ENCODE peak calls at places on chromosomes 3 and 15, in nine cellular contexts. B, C, Q, W, K, E, T, L and U are unnamed samples.

GRCh38 chr3:30476373-30477082 is 129.9 kb upstream of the TGFBR2 start:
- DNase-seq in B (peak; percentile 62), C (no peak), Q (no peak), W (no peak), K (no peak), E (no peak), T (no peak), L (no peak), U (no peak)

GRCh38 chr3:170100937-170101336 is 63.1 kb downstream of the GPR160 start:
- DNase-seq in B (no peak), C (no peak), Q (no peak), W (no peak), K (no peak), E (no peak), T (no peak), L (no peak), U (no peak)

GRCh38 chr15:35445891-35446290 is 100.1 kb downstream of the DPH6 start:
- DNase-seq in B (peak; percentile 59), C (no peak), Q (no peak), W (no peak), K (no peak), E (no peak), T (no peak), L (no peak), U (no peak)

GRCh38 chr3:23492057-23492456 is 288.9 kb downstream of the UBE2E2 start:
- DNase-seq in B (no peak), C (no peak), Q (no peak), W (no peak), K (no peak), E (no peak), T (no peak), L (no peak), U (no peak)

GRCh38 chr15:92164327-92165000 is 229.2 kb upstream of the ST8SIA2 start:
- DNase-seq in B (peak; percentile 20), C (peak; percentile 71), Q (no peak), W (no peak), K (peak; percentile 33), E (no peak), T (no peak), L (no peak), U (no peak)

GRCh38 chr3:59326246-59327024 is 276.6 kb upstream of the CFAP20DC start:
- DNase-seq in B (no peak), C (peak; percentile 13), Q (no peak), W (peak; percentile 2), K (no peak), E (no peak), T (no peak), L (no peak), U (no peak)

GRCh38 chr3:159604151-159604581 is 384.5 kb upstream of the IL12A start:
- DNase-seq in B (peak; percentile 68), C (no peak), Q (no peak), W (no peak), K (no peak), E (no peak), T (no peak), L (no peak), U (peak; percentile 47)

GRCh38 chr3:197718904-197719303 is 17.8 kb downstream of the RUBCN start:
- DNase-seq in B (peak; percentile 96), C (no peak), Q (no peak), W (no peak), K (no peak), E (no peak), T (no peak), L (no peak), U (no peak)

GRCh38 chr15:75195766-75196241 is 5.9 kb upstream of the C15orf39 start:
- DNase-seq in B (no peak), C (peak; percentile 11), Q (no peak), W (no peak), K (no peak), E (no peak), T (no peak), L (peak; percentile 86), U (no peak)

GRCh38 chr3:42736081-42736480 is 33.5 kb upstream of the HHATL start:
- DNase-seq in B (no peak), C (no peak), Q (no peak), W (no peak), K (no peak), E (peak; percentile 14), T (no peak), L (no peak), U (no peak)

GRCh38 chr15:68991723-68992122 is 22.8 kb upstream of the NOX5 start:
- DNase-seq in B (peak; percentile 9), C (no peak), Q (no peak), W (no peak), K (no peak), E (no peak), T (no peak), L (no peak), U (no peak)

GRCh38 chr3:124885466-124886167 is 1.5 kb downstream of the ITGB5 start:
- DNase-seq in B (no peak), C (peak; percentile 46), Q (no peak), W (no peak), K (no peak), E (no peak), T (no peak), L (no peak), U (no peak)

GRCh38 chr3:86995537-86995936 is 4.6 kb upstream of the VGLL3 start:
- DNase-seq in B (peak; percentile 89), C (no peak), Q (no peak), W (no peak), K (no peak), E (no peak), T (no peak), L (no peak), U (no peak)

GRCh38 chr3:10370429-10370828 is 49.5 kb upstream of the SEC13 start:
- DNase-seq in B (peak; percentile 87), C (no peak), Q (no peak), W (no peak), K (peak; percentile 72), E (no peak), T (no peak), L (no peak), U (no peak)

GRCh38 chr3:16192176-16192811 is 17.8 kb downstream of the GALNT15 start:
- DNase-seq in B (no peak), C (no peak), Q (no peak), W (no peak), K (no peak), E (no peak), T (no peak), L (no peak), U (no peak)